ENCODE peak calls at places on chromosomes 3 and 15, in five cellular contexts. B, J, L, V and D are unnamed samples. For H3K27me3 and H3K36me3, the result is how much of the 10 kb centered on the place peaks cover.

GRCh38 chr15:55257933-55258332 is 31.7 kb downstream of the RAB27A start:
- DNase-seq in B (no peak), J (no peak), L (no peak), V (no peak), D (no peak)

GRCh38 chr3:156781310-156782230 is 44.6 kb upstream of the LEKR1 start:
- DNase-seq in B (no peak), J (no peak), L (peak), V (peak), D (peak)

GRCh38 chr3:194769020-194769643 is 83.4 kb downstream of the FAM43A start:
- DNase-seq in B (peak), J (peak), L (peak), V (peak), D (peak)

GRCh38 chr3:140395134-140396075 is 282.5 kb upstream of the TRIM42 start:
- DNase-seq in B (no peak), J (no peak), L (no peak), V (no peak), D (no peak)

GRCh38 chr15:45307230-45307924 is 55.3 kb downstream of the SLC28A2 start:
- DNase-seq in B (no peak), J (peak), L (no peak), V (peak), D (peak)

GRCh38 chr3:181618260-181618659 is 93.5 kb upstream of the SOX2 start:
- DNase-seq in B (no peak), J (no peak), L (no peak), V (no peak), D (no peak)

GRCh38 chr3:31981206-31982181 is at the start of the genes OSBPL10 and ZNF860:
- DNase-seq in B (peak), J (peak), L (peak), V (peak), D (peak)

GRCh38 chr15:81317642-81318017 is 6.3 kb downstream of the STARD5 start:
- DNase-seq in B (no peak), J (no peak), L (no peak), V (no peak), D (no peak)

GRCh38 chr15:71716990-71717389 is 93.4 kb upstream of the NR2E3 start:
- DNase-seq in B (no peak), J (no peak), L (no peak), V (no peak), D (peak)

GRCh38 chr15:82624438-82624837 is 22.7 kb downstream of the CPEB1 start:
- DNase-seq in B (no peak), J (no peak), L (no peak), V (no peak), D (no peak)

GRCh38 chr3:6994081-6994668 is 133.3 kb downstream of the GRM7 start:
- DNase-seq in B (peak), J (peak), L (no peak), V (peak), D (peak)

GRCh38 chr15:55970286-55970685 is 23.1 kb downstream of the NEDD4 start:
- DNase-seq in B (no peak), J (no peak), L (no peak), V (no peak), D (peak)

GRCh38 chr15:80831606-80832224 is 52.5 kb downstream of the CEMIP start:
- DNase-seq in B (no peak), J (no peak), L (no peak), V (no peak), D (no peak)

GRCh38 chr3:119579366-119580147 is at the start of gene ADPRH:
- DNase-seq in B (peak), J (peak), L (peak), V (peak), D (peak)

GRCh38 chr3:162738778-162739177 is 1242.2 kb downstream of the OTOL1 start:
- DNase-seq in B (no peak), J (peak), L (no peak), V (no peak), D (no peak)

GRCh38 chr3:125613204-125613603 is 17.9 kb upstream of the OSBPL11 start:
- DNase-seq in B (no peak), J (no peak), L (no peak), V (no peak), D (no peak)

GRCh38 chr3:101827211-101828174 is 21.8 kb upstream of the NFKBIZ start:
- DNase-seq in B (peak), J (peak), L (peak), V (peak), D (peak)

GRCh38 chr15:93866441-93866840 is 364.9 kb upstream of the MCTP2 start:
- DNase-seq in B (no peak), J (no peak), L (no peak), V (no peak), D (no peak)

GRCh38 chr3:160355826-160356225 is 43.2 kb downstream of the IFT80 start:
- DNase-seq in B (no peak), J (no peak), L (no peak), V (no peak), D (no peak)

GRCh38 chr15:67121725-67122600 is 56.6 kb downstream of the SMAD3 start:
- DNase-seq in B (no peak), J (no peak), L (no peak), V (no peak), D (no peak)

GRCh38 chr15:60419752-60420151 is 22.0 kb upstream of the ANXA2 start:
- DNase-seq in B (no peak), J (no peak), L (no peak), V (no peak), D (no peak)

GRCh38 chr3:142211034-142211433 is 14.4 kb downstream of the GK5 start:
- DNase-seq in B (peak), J (peak), L (no peak), V (no peak), D (no peak)

GRCh38 chr3:59895972-59896371 is 846.1 kb upstream of the CFAP20DC start:
- DNase-seq in B (no peak), J (no peak), L (no peak), V (no peak), D (no peak)

GRCh38 chr3:188244395-188244861 is 90.5 kb downstream of the LPP start:
- DNase-seq in B (no peak), J (peak), L (no peak), V (no peak), D (peak)

GRCh38 chr15:95763426-95763825 is 567.1 kb upstream of the NR2F2 start:
- DNase-seq in B (no peak), J (no peak), L (no peak), V (no peak), D (no peak)

GRCh38 chr3:171784937-171785336 is 25.3 kb downstream of the PLD1 start:
- DNase-seq in B (no peak), J (no peak), L (no peak), V (no peak), D (no peak)

GRCh38 chr3:4398120-4398740 is 68.8 kb downstream of the SUMF1 start:
- DNase-seq in B (no peak), J (no peak), L (no peak), V (no peak), D (peak)

GRCh38 chr3:79257811-79258210 is 510.0 kb downstream of the ROBO1 start:
- DNase-seq in B (no peak), J (no peak), L (no peak), V (no peak), D (no peak)

GRCh38 chr3:96813134-96813819 is 1.1 kb upstream of the EPHA6 start:
- DNase-seq in B (peak), J (peak), L (peak), V (peak), D (peak)

GRCh38 chr3:127264292-127264691 is 23.6 kb downstream of the PRR20G start:
- DNase-seq in B (peak), J (peak), L (no peak), V (no peak), D (peak)

GRCh38 chr3:55668359-55668758 is 181.3 kb upstream of the WNT5A start:
- DNase-seq in B (no peak), J (no peak), L (no peak), V (no peak), D (no peak)

GRCh38 chr15:98561169-98561941 is 87.0 kb upstream of the IGF1R start:
- DNase-seq in B (no peak), J (no peak), L (no peak), V (no peak), D (no peak)

GRCh38 chr15:98567951-98568350 is 80.4 kb upstream of the IGF1R start:
- DNase-seq in B (no peak), J (no peak), L (no peak), V (no peak), D (no peak)

GRCh38 chr15:98560338-98560737 is 88.0 kb upstream of the IGF1R start:
- DNase-seq in B (no peak), J (no peak), L (no peak), V (no peak), D (peak)

GRCh38 chr15:98565566-98565965 is 82.8 kb upstream of the IGF1R start:
- DNase-seq in B (no peak), J (no peak), L (no peak), V (no peak), D (no peak)

GRCh38 chr15:98562361-98562791 is 86.0 kb upstream of the IGF1R start:
- DNase-seq in B (peak), J (no peak), L (no peak), V (no peak), D (peak)
- H3K27me3 ChIP-seq in B (under half), J (under half), L (under half), V (under half), D (under half)

DNA sequence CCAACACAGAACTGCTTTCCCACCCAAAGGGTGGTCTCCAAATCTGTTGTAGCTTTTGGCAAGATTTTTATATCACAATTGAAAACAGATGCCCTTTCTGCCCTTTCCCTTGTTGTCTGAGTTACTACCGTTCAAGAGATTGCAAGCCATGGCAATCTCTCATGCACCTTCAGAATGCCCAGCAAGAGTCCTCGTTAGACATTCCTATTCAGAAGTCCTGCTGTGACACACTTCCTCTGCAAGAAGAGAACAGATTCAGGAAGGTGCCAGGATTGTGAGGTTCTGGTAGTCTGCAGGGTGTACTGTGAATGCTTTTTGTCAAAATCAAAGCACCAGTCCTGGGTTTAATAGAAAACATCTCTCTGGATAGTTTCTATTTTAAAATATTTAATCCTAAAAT is 107.5 kb upstream of the FGF7 start:
- DNase-seq in B (peak), J (peak), L (no peak), V (no peak), D (no peak)
- H3K4me3 ChIP-seq in B (no peak), J (no peak), L (no peak), V (no peak), D (no peak)

DNA sequence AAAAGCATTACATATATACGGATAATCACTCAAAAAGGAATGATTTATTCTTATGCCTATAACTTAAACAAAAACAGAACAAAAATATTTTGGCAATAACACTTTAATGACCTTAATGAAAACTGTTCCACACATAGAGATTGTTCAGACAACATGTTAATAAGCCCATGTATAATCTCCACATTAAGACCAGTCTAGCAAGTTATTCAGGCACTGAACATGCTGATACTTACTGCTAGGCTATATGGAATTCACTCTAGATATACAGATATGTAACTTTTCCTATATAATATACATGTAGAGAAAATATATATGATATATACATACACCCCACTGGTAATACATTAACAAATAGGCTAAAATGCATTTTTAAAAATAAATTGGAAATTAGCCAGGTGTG is 43.8 kb upstream of the USP50 start:
- DNase-seq in B (no peak), J (no peak), L (no peak), V (no peak), D (no peak)
- H3K36me3 ChIP-seq in B (under half), J (half or more), L (under half), V (half or more), D (under half)

GRCh38 chr3:14810795-14811661 is 7.7 kb upstream of the FGD5 start:
- DNase-seq in B (peak), J (no peak), L (no peak), V (no peak), D (no peak)

GRCh38 chr3:14808502-14809266 is 10.1 kb upstream of the FGD5 start:
- DNase-seq in B (no peak), J (no peak), L (no peak), V (no peak), D (no peak)

GRCh38 chr3:14811733-14812132 is 7.0 kb upstream of the FGD5 start:
- DNase-seq in B (no peak), J (no peak), L (no peak), V (no peak), D (no peak)

GRCh38 chr3:14812196-14812785 is 6.5 kb upstream of the FGD5 start:
- DNase-seq in B (no peak), J (no peak), L (no peak), V (no peak), D (no peak)

GRCh38 chr3:14810070-14810732 is 8.6 kb upstream of the FGD5 start:
- DNase-seq in B (peak), J (no peak), L (no peak), V (no peak), D (no peak)
- H3K27me3 ChIP-seq in B (under half), J (half or more), L (under half), V (half or more), D (under half)

GRCh38 chr15:89409184-89409992 is 74.8 kb upstream of the POLG start:
- DNase-seq in B (peak), J (no peak), L (no peak), V (no peak), D (no peak)
- H3K4me3 ChIP-seq in B (no peak), J (no peak), L (peak), V (no peak), D (no peak)